ENCODE peak calls at places on chromosomes 1 and 21, in six cellular contexts. Y, S, O, T, K and C are unnamed samples.

GRCh38 chr1:70840260-70840953 is 207.2 kb downstream of the PTGER3 start:
- DNase-seq in O (no peak), S (peak; percentile 55), T (no peak), Y (no peak), K (no peak), C (no peak)

GRCh38 chr1:167645161-167645560 is 15.1 kb downstream of the RCSD1 start:
- DNase-seq in Y (no peak), K (no peak), O (no peak), T (no peak), S (no peak), C (no peak)

GRCh38 chr1:117009132-117009531 is 7.6 kb downstream of the CD101 start:
- DNase-seq in S (no peak), T (no peak), K (no peak), Y (no peak), O (no peak), C (no peak)

GRCh38 chr1:154497026-154497806 is 4.8 kb upstream of the TDRD10 start:
- DNase-seq in T (no peak), S (no peak), Y (no peak), K (no peak), O (no peak), C (peak; percentile 32)

GRCh38 chr1:196063307-196063706 is 544.9 kb downstream of the KCNT2 start:
- DNase-seq in T (no peak), Y (peak; percentile 27), K (no peak), S (no peak), O (no peak), C (no peak)

GRCh38 chr1:181317261-181317924 is 165.9 kb upstream of the CACNA1E start:
- DNase-seq in Y (no peak), K (no peak), O (no peak), T (no peak), S (no peak), C (no peak)

GRCh38 chr1:17117451-17118265 is 1.6 kb downstream of the PADI2 start:
- DNase-seq in T (no peak), Y (no peak), K (no peak), O (no peak), S (no peak), C (no peak)

GRCh38 chr1:224338150-224338838 is 8.3 kb upstream of the NVL start:
- DNase-seq in O (no peak), T (no peak), S (peak; percentile 51), Y (no peak), K (no peak), C (no peak)

GRCh38 chr1:223393275-223394214 is at the start of gene CCDC185:
- DNase-seq in K (no peak), S (no peak), Y (no peak), T (no peak), O (no peak), C (no peak)

GRCh38 chr1:41662656-41663437 is 178.4 kb upstream of the EDN2 start:
- DNase-seq in T (peak; percentile 55), K (no peak), Y (peak; percentile 49), O (peak; percentile 45), S (peak; percentile 68), C (no peak)

GRCh38 chr1:198671136-198671535 is 32.3 kb downstream of the PTPRC start:
- DNase-seq in Y (no peak), K (no peak), T (no peak), S (no peak), O (no peak), C (no peak)

GRCh38 chr21:42146251-42146805 is 72.6 kb upstream of the ABCG1 start:
- DNase-seq in Y (no peak), O (no peak), T (no peak), K (no peak), S (no peak), C (no peak)

GRCh38 chr1:8463144-8463927 is 145.4 kb downstream of the SLC45A1 start:
- DNase-seq in K (no peak), S (peak; percentile 89), T (peak; percentile 32), O (no peak), Y (no peak), C (no peak)

GRCh38 chr1:38275960-38276359 is 229.4 kb upstream of the POU3F1 start:
- DNase-seq in Y (no peak), S (no peak), K (no peak), T (no peak), O (no peak), C (no peak)

GRCh38 chr21:46083271-46084040 is 14.5 kb upstream of the COL6A2 start:
- DNase-seq in K (no peak), S (no peak), Y (no peak), O (peak; percentile 28), T (peak; percentile 69), C (no peak)

GRCh38 chr1:16248603-16249534 is 11.9 kb upstream of the CPLANE2 start:
- DNase-seq in Y (peak; percentile 71), S (peak; percentile 91), K (no peak), T (peak; percentile 83), O (no peak), C (peak; percentile 23)

GRCh38 chr1:230163205-230163604 is 96.2 kb downstream of the GALNT2 start:
- DNase-seq in Y (peak; percentile 12), S (no peak), K (no peak), O (peak; percentile 14), T (peak; percentile 33), C (no peak)

GRCh38 chr21:28154121-28154520 is 838.6 kb downstream of the LTN1 start:
- DNase-seq in Y (no peak), S (no peak), O (no peak), T (no peak), K (no peak), C (no peak)

GRCh38 chr1:244112646-244113045 is 61.6 kb downstream of the ZBTB18 start:
- DNase-seq in Y (no peak), T (no peak), O (no peak), S (no peak), K (no peak), C (no peak)

GRCh38 chr1:211474426-211474825 is 17.5 kb downstream of the RD3 start:
- DNase-seq in S (no peak), O (no peak), T (no peak), Y (no peak), K (no peak), C (no peak)